ENCODE peak calls at places on chromosomes 13 and 19, in nine cellular contexts. C, A, V, Q, Z, S, E, P and J are unnamed samples.

GRCh38 chr13:39600766-39601165 is 2.2 kb downstream of the LHFPL6 start:
- DNase-seq in C (no peak), P (no peak), Q (peak), A (no peak), V (no peak), E (peak), S (no peak), Z (no peak), J (no peak)

GRCh38 chr13:51833980-51834379 is 11.0 kb downstream of the TMEM272 start:
- DNase-seq in Z (no peak), V (no peak), A (no peak), Q (peak), S (no peak), E (no peak), P (no peak), C (no peak), J (no peak)

GRCh38 chr13:92103673-92104296 is 705.4 kb downstream of the GPC5 start:
- DNase-seq in A (peak), P (no peak), E (no peak), C (no peak), V (peak), Z (peak), S (no peak), Q (no peak), J (no peak)

GRCh38 chr13:106153876-106154275 is 381.6 kb downstream of the EFNB2 start:
- DNase-seq in S (no peak), V (no peak), E (no peak), Q (no peak), A (no peak), C (no peak), P (no peak), Z (no peak), J (no peak)

GRCh38 chr13:64234255-64234654 is 2818.6 kb upstream of the PCDH20 start:
- DNase-seq in E (no peak), Z (peak), A (no peak), V (peak), C (no peak), S (no peak), P (no peak), Q (no peak), J (no peak)

GRCh38 chr13:55999709-56000108 is 1141.0 kb upstream of the PRR20A start:
- DNase-seq in P (no peak), V (no peak), Q (no peak), A (no peak), C (no peak), Z (no peak), S (no peak), E (no peak), J (no peak)

GRCh38 chr13:94333131-94333820 is 146.2 kb downstream of the DCT start:
- DNase-seq in Z (peak), Q (no peak), E (no peak), A (no peak), C (no peak), P (no peak), V (no peak), S (no peak), J (no peak)

GRCh38 chr13:110047511-110047910 is 259.4 kb downstream of the COL4A1 start:
- DNase-seq in Q (peak), S (no peak), A (peak), E (peak), C (no peak), Z (peak), P (peak), V (peak), J (peak)

GRCh38 chr13:37995052-37995451 is 125.5 kb upstream of the TRPC4 start:
- DNase-seq in P (no peak), S (no peak), C (peak), Q (no peak), V (peak), E (no peak), Z (peak), A (no peak), J (no peak)

GRCh38 chr19:38635483-38636399 is 11.7 kb upstream of the ACTN4 start:
- DNase-seq in Z (no peak), P (no peak), C (no peak), S (no peak), Q (no peak), E (no peak), A (no peak), V (no peak), J (no peak)

GRCh38 chr19:50717026-50717723 is 2.4 kb downstream of the SHANK1 start:
- DNase-seq in C (no peak), E (no peak), A (no peak), V (no peak), P (no peak), Q (no peak), Z (no peak), S (no peak), J (no peak)

GRCh38 chr19:4064073-4064550 is 2.6 kb downstream of the ZBTB7A start:
- DNase-seq in A (peak), E (no peak), P (no peak), V (peak), S (no peak), C (no peak), Z (peak), Q (no peak), J (peak)

GRCh38 chr19:55484571-55485438 is at the start of gene NAT14:
- DNase-seq in Q (no peak), A (peak), Z (peak), C (no peak), S (peak), V (peak), E (peak), P (no peak), J (peak)

GRCh38 chr19:15280915-15281683 is 48.9 kb upstream of the EPHX3 start:
- DNase-seq in Z (peak), V (peak), C (peak), S (peak), A (peak), Q (peak), P (peak), E (peak), J (peak)

GRCh38 chr13:113299951-113300350 is 2.9 kb downstream of the LAMP1 start:
- DNase-seq in S (no peak), Q (no peak), A (no peak), C (no peak), Z (no peak), P (no peak), V (no peak), E (no peak), J (no peak)

DNA sequence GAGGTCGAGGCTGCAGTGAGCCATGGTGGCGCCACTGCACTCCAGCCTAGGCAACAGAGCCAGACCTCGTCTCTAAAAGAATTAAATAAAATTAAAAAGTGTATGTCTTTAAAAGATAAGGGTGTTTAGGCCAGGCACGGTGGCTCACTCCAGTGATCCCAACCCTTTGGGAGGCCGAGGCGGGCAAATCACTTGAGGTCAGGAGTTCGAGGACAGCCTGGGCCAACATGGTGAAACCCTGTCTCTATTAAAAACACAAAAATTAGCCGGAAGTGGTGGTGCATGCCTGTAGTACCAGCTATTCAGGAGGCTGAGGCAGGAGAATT is 7.5 kb upstream of the SDHAF1 start:
- DNase-seq in Q (no peak), V (no peak), P (no peak), A (no peak), C (no peak), S (no peak), E (no peak), Z (no peak), J (no peak)
- H3K4me3 ChIP-seq in Q (peak), V (no peak), P (no peak), A (no peak), C (no peak), S (peak), E (peak), Z (no peak), J (no peak)

GRCh38 chr13:27425151-27425917 is 915 bp downstream of the GTF3A start:
- DNase-seq in Z (no peak), S (no peak), A (no peak), P (no peak), Q (no peak), E (no peak), V (peak), C (no peak), J (peak)

GRCh38 chr13:27425918-27426630 is 1.7 kb downstream of the GTF3A start:
- DNase-seq in P (peak), Z (peak), C (peak), E (peak), S (peak), A (peak), Q (peak), V (peak), J (peak)

GRCh38 chr13:27421101-27421881 is 3.1 kb upstream of the GTF3A start:
- DNase-seq in Q (no peak), A (no peak), S (no peak), V (no peak), E (no peak), P (no peak), C (no peak), Z (no peak), J (no peak)

GRCh38 chr13:27424246-27425150 is at the start of gene GTF3A:
- DNase-seq in E (peak), P (peak), V (peak), A (peak), S (peak), Z (peak), C (peak), Q (peak), J (peak)

GRCh38 chr13:27423333-27423732 is 1.1 kb upstream of the GTF3A start:
- DNase-seq in V (no peak), P (no peak), Z (no peak), E (no peak), Q (no peak), A (no peak), S (no peak), C (no peak), J (no peak)
- H3K4me3 ChIP-seq in V (no peak), P (no peak), Z (no peak), E (peak), Q (no peak), A (no peak), S (no peak), C (no peak), J (no peak)

DNA sequence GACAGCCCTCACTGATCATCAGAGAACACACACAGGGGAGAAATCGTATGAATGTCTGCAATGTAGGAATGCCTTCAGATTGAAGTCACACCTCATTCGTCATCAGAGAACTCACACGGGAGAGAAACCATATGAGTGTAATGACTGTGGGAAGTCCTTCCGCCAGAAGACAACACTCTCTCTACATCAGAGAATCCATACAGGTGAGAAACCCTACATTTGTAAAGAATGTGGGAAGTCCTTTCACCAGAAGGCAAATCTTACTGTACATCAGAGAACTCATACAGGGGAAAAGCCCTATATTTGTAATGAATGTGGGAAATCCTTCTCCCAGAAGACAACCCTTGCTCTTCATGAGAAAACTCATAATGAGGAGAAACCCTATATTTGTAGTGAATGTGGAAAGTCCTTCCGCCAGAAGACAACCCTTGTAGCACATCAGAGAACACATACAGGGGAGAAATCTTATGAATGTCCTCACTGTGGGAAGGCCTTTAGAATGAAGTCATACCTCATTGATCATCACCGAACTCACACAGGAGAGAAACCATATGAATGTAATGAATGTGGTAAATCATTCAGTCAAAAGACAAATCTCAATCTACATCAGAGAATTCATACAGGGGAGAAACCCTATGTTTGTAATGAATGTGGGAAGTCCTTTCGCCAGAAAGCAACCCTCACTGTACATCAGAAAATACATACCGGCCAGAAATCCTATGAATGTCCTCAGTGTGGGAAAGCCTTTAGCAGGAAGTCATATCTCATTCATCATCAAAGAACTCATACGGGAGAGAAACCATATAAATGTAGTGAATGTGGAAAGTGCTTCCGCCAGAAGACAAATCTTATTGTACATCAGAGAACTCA is 32.5 kb downstream of the ZNF567 start:
- DNase-seq in Z (no peak), S (no peak), C (no peak), Q (no peak), V (peak), A (no peak), E (no peak), P (no peak), J (no peak)
- H3K4me3 ChIP-seq in Z (no peak), S (no peak), C (no peak), Q (no peak), V (no peak), A (no peak), E (no peak), P (no peak), J (no peak)

DNA sequence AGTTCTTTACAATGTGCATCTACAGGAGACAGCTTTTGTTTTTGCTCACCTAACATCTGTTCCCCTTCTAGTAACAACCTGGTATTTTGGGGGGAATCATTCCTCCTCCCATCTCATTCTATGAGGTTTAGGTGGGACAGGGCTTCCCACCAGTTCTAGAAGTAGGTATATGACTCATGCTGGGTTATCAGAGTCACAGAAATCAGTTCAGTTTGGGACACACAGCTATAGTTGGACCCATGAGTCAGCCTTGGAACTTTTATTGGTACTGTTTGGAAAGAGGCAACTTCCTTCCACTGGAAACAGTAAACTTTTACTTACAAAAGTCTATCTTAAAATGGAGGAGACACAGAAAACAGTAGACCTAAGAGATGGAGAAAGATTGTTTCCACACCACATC is 185.5 kb downstream of the DNAJC3 start:
- DNase-seq in C (no peak), P (no peak), E (no peak), V (no peak), A (no peak), Q (no peak), Z (peak), S (no peak), J (no peak)
- H3K4me3 ChIP-seq in C (no peak), P (no peak), E (no peak), V (no peak), A (no peak), Q (no peak), Z (no peak), S (no peak), J (no peak)

GRCh38 chr13:41590122-41590521 is 132.8 kb downstream of the RGCC start:
- DNase-seq in Z (no peak), P (no peak), C (no peak), E (no peak), Q (no peak), V (no peak), S (no peak), A (no peak), J (no peak)

GRCh38 chr13:41588899-41589298 is 131.5 kb downstream of the RGCC start:
- DNase-seq in A (peak), Q (no peak), P (no peak), E (no peak), Z (peak), C (peak), V (peak), S (no peak), J (no peak)

GRCh38 chr13:41589434-41589833 is 132.1 kb downstream of the RGCC start:
- DNase-seq in E (no peak), S (no peak), C (no peak), Q (no peak), P (no peak), A (no peak), Z (no peak), V (no peak), J (no peak)

GRCh38 chr13:41587490-41587889 is 130.1 kb downstream of the RGCC start:
- DNase-seq in E (no peak), Z (no peak), V (no peak), S (no peak), Q (no peak), C (no peak), A (no peak), P (no peak), J (no peak)

DNA sequence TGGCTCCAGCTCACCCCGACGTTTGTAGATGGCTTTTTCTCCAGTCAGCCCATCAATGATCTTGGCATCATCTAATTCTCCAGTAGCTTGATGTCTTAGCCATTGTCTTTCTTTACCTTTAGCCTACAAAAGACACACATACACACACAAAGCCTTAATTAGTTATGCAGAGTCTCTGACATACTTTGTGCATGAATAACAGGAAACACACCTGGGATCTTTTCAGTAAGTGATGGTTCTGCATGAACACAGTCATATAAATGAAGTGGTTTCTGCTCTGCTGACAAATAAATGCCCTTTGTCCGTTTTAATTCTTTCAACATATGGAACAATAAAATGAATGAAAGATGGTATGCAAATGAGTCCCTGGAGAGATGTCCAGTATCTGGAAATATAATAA is 133.3 kb downstream of the RGCC start:
- DNase-seq in C (no peak), P (no peak), E (no peak), V (peak), Z (no peak), S (no peak), Q (no peak), A (no peak), J (no peak)
- H3K4me3 ChIP-seq in C (no peak), P (no peak), E (no peak), V (no peak), Z (no peak), S (no peak), Q (no peak), A (no peak), J (no peak)